ENCODE peak calls at places on chromosomes 16 and 17, in six cellular contexts. L is HCT116, Z is pancreas, R is prostate gland, P is PC-3, T is heart right ventricle. S is an unnamed sample. For H3K4me1 and H3K27me3, the result is how much of the 10 kb centered on the place peaks cover.

GRCh38 chr17:73168667-73169066 is 3.9 kb downstream of the SSTR2 start:
- DNase-seq in L (no peak), Z (no peak), R (no peak), P (no peak), T (no peak), S (no peak)

GRCh38 chr16:82088483-82088882 is 53.4 kb downstream of the HSD17B2 start:
- DNase-seq in L (no peak), Z (no peak), R (peak), P (no peak), T (no peak), S (no peak)

GRCh38 chr16:23420011-23420410 is 33.0 kb downstream of the COG7 start:
- DNase-seq in L (no peak), Z (no peak), R (no peak), P (no peak), T (no peak), S (no peak)

GRCh38 chr16:55825115-55825728 is 7.7 kb downstream of the CES1 start:
- DNase-seq in L (no peak), Z (no peak), R (no peak), P (no peak), T (no peak), S (no peak)

GRCh38 chr16:50360779-50361178 is 8.0 kb downstream of the BRD7 start:
- DNase-seq in L (no peak), Z (no peak), R (no peak), P (no peak), T (no peak), S (peak)

GRCh38 chr17:68318103-68318991 is 27.1 kb downstream of the ARSG start:
- DNase-seq in L (peak), Z (no peak), R (no peak), P (peak), T (no peak), S (no peak)

GRCh38 chr16:85641776-85642176 is 28.7 kb downstream of the GSE1 start:
- DNase-seq in L (no peak), Z (peak), R (peak), P (no peak), T (peak), S (peak)

GRCh38 chr17:32664936-32665583 is 178.3 kb downstream of the CDK5R1 start:
- DNase-seq in L (no peak), Z (no peak), R (no peak), P (no peak), T (no peak), S (no peak)

GRCh38 chr17:6502871-6503509 is 53.4 kb downstream of the PITPNM3 start:
- DNase-seq in L (no peak), Z (no peak), R (no peak), P (no peak), T (no peak), S (no peak)

GRCh38 chr17:16928406-16929280 is 43.3 kb downstream of the TNFRSF13B start:
- DNase-seq in L (no peak), Z (peak), R (no peak), P (no peak), T (no peak), S (no peak)

GRCh38 chr17:74383140-74383539 is 15.8 kb downstream of the GPR142 start:
- DNase-seq in L (no peak), Z (no peak), R (no peak), P (no peak), T (no peak), S (no peak)

GRCh38 chr16:2782583-2783351 is 4.6 kb downstream of the PRSS33 start:
- DNase-seq in L (no peak), Z (peak), R (no peak), P (no peak), T (no peak), S (no peak)

GRCh38 chr17:16273499-16273898 is 56.5 kb downstream of the PIGL start:
- DNase-seq in L (peak), Z (no peak), R (no peak), P (peak), T (no peak), S (peak)

GRCh38 chr16:1834096-1834495 is 7.1 kb downstream of the FAHD1 start:
- DNase-seq in L (no peak), Z (no peak), R (no peak), P (no peak), T (no peak), S (peak)

GRCh38 chr17:3768341-3768740 is 32.6 kb downstream of the ITGAE start:
- DNase-seq in L (no peak), Z (no peak), R (no peak), P (no peak), T (no peak), S (no peak)

GRCh38 chr16:83813818-83814653 is 6.3 kb downstream of the HSBP1 start:
- DNase-seq in L (no peak), Z (no peak), R (no peak), P (peak), T (peak), S (peak)

GRCh38 chr16:69105501-69106361 is at the start of gene HAS3:
- DNase-seq in L (peak), Z (peak), R (peak), P (peak), T (no peak), S (peak)

GRCh38 chr17:82973456-82974135 is 105.8 kb upstream of the METRNL start:
- DNase-seq in L (no peak), Z (no peak), R (no peak), P (no peak), T (no peak), S (no peak)

GRCh38 chr16:694863-695354 is 4.7 kb upstream of the WDR24 start:
- DNase-seq in L (no peak), Z (no peak), R (no peak), P (no peak), T (no peak), S (no peak)

GRCh38 chr16:66698046-66698445 is 1.5 kb upstream of the CMTM4 start:
- DNase-seq in L (no peak), Z (no peak), R (no peak), P (no peak), T (no peak), S (no peak)

GRCh38 chr16:75279277-75279676 is 27.9 kb upstream of the BCAR1 start:
- DNase-seq in L (no peak), Z (peak), R (no peak), P (peak), T (no peak), S (peak)

GRCh38 chr16:54673353-54673752 is 257.3 kb upstream of the IRX5 start:
- DNase-seq in L (no peak), Z (no peak), R (no peak), P (peak), T (no peak), S (no peak)

GRCh38 chr16:75309899-75310430 is 58.5 kb upstream of the BCAR1 start:
- DNase-seq in L (no peak), Z (no peak), R (no peak), P (no peak), T (no peak), S (no peak)

GRCh38 chr17:8164815-8165131 is 2.0 kb upstream of the VAMP2 start:
- DNase-seq in L (no peak), Z (no peak), R (no peak), P (no peak), T (no peak), S (no peak)

GRCh38 chr16:56332464-56333079 is 92.8 kb downstream of the AMFR start:
- DNase-seq in L (peak), Z (peak), R (no peak), P (peak), T (peak), S (no peak)

GRCh38 chr17:76527430-76528111 is 9.9 kb downstream of the CYGB start:
- DNase-seq in L (no peak), Z (no peak), R (no peak), P (peak), T (peak), S (peak)

GRCh38 chr17:76523084-76524037 is 14.1 kb downstream of the CYGB start:
- DNase-seq in L (peak), Z (peak), R (no peak), P (peak), T (peak), S (peak)

GRCh38 chr17:76528156-76528527 is 9.4 kb downstream of the CYGB start:
- DNase-seq in L (no peak), Z (no peak), R (no peak), P (peak), T (no peak), S (no peak)

GRCh38 chr17:76521262-76521661 is 16.2 kb downstream of the CYGB start:
- DNase-seq in L (no peak), Z (no peak), R (no peak), P (no peak), T (no peak), S (no peak)

GRCh38 chr17:76524598-76525512 is 12.7 kb downstream of the CYGB start:
- DNase-seq in L (no peak), Z (peak), R (no peak), P (peak), T (peak), S (no peak)
- H3K4me1 ChIP-seq in L (under half), Z (under half), R (under half), P (under half), T (under half), S (under half)

DNA sequence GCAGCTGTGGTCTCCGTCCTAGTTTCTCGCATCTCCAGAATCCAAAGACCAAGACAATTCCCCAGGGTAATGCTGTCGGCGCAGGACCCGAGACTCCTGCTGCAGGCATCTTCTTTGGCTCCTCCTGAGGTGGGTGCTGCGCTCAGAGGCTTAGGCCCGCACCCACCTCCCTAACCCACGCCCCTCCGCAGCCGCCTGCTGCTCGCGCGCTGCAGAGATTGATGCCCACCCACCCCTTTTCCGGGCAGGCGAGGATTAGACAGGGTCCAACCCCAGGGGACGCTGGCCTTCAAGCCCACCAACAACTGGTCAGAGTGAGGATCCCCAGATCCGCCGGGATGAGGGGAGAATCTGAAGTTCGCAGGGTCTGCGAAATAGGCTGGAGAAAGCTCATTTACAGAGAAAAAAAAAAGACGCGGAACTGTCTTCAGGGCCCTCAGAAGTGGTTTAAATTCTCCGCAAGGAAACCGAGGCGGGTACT is 27.9 kb downstream of the SLFN11 start:
- DNase-seq in L (no peak), Z (no peak), R (no peak), P (no peak), T (no peak), S (no peak)
- H3K27ac ChIP-seq in L (no peak), Z (no peak), R (no peak), P (no peak), T (peak), S (no peak)

GRCh38 chr17:70169707-70170597 is 620 bp downstream of the KCNJ2 start:
- DNase-seq in L (no peak), Z (no peak), R (no peak), P (no peak), T (no peak), S (peak)

GRCh38 chr17:70166571-70166970 is 2.8 kb upstream of the KCNJ2 start:
- DNase-seq in L (no peak), Z (no peak), R (no peak), P (no peak), T (no peak), S (no peak)

GRCh38 chr17:70171159-70171558 is 1.8 kb downstream of the KCNJ2 start:
- DNase-seq in L (no peak), Z (no peak), R (no peak), P (no peak), T (no peak), S (no peak)

GRCh38 chr17:70168044-70168978 is 1.0 kb upstream of the KCNJ2 start:
- DNase-seq in L (no peak), Z (peak), R (peak), P (peak), T (peak), S (peak)

GRCh38 chr17:70168979-70169706 is at the start of gene KCNJ2:
- DNase-seq in L (no peak), Z (peak), R (peak), P (peak), T (peak), S (peak)
- H3K27me3 ChIP-seq in L (under half), Z (under half), R (under half), P (under half), T (under half), S (under half)

DNA sequence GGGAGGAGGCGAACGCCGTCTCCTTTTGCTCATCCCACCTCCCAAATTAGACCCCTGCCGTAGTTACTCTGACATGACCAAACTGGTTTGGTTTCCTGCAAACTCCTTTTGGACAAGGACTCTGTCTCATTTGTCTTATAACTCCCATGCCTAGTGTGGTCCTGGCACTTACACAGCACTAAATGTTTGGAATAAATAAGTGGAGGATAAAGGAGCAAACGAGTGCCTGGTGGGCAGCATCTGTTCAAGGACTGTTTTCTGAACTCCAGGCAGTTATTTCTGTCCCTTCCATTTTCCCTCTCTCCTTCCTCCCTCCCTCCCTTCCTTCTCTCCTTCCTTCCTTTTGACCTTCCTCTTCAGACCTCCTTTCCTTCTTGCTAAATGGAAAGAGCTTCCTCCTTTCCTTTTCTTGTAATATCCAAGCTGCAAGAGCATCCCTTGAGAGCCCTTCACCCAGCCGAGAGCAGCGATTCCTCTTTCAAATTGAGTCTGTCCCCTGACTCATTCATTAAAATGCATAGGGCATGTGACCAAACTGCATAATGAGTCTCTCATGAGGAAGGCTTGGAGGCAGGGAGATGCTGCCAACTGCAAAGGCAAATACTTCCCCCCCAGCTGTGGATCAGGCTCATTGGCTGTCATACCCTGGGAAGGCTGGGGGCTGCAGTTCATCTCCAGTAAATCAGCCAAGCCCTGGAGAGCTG is 36.9 kb downstream of the CHD9 start:
- DNase-seq in L (no peak), Z (no peak), R (no peak), P (no peak), T (peak), S (no peak)
- H3K4me1 ChIP-seq in L (under half), Z (under half), R (under half), P (under half), T (half or more), S (under half)

GRCh38 chr17:35774499-35774898 is 13.8 kb downstream of the C17orf50 start:
- DNase-seq in L (no peak), Z (no peak), R (peak), P (peak), T (peak), S (no peak)
- H3K27ac ChIP-seq in L (no peak), Z (no peak), R (peak), P (no peak), T (peak), S (no peak)

GRCh38 chr17:5078106-5079028 is at the start of gene ZFP3:
- DNase-seq in L (no peak), Z (peak), R (peak), P (peak), T (peak), S (peak)
- H3K27me3 ChIP-seq in L (under half), Z (under half), R (under half), P (under half), T (under half), S (under half)

GRCh38 chr17:57998234-57998746 is 8.8 kb downstream of the SRSF1 start:
- DNase-seq in L (no peak), Z (no peak), R (no peak), P (no peak), T (no peak), S (no peak)
- H3K4me1 ChIP-seq in L (under half), Z (under half), R (under half), P (under half), T (under half), S (under half)

GRCh38 chr16:64718481-64718880 is 403.4 kb downstream of the CDH11 start:
- DNase-seq in L (no peak), Z (no peak), R (no peak), P (no peak), T (no peak), S (no peak)

GRCh38 chr16:64730261-64730660 is 391.6 kb downstream of the CDH11 start:
- DNase-seq in L (no peak), Z (no peak), R (no peak), P (peak), T (no peak), S (peak)

DNA sequence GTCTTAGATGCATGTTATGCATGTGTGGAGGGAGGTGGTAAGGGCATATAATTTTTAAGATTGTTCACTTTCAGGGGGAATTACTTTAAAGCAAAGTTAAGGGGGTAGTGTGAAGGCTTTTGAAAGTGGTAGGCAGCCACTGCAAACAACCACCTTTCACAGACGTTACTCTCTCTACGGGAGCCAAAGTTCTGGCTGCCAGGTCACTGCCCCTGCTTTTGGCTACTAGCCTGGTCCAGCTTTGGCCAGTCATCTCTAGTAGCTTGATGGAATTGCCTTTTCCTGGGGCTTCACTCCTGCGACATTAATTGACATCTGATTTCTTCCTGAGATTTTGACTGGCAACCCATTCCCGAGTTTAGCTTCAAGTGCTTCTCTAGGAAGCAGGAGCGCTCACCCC is 397.5 kb downstream of the CDH11 start:
- DNase-seq in L (no peak), Z (no peak), R (no peak), P (no peak), T (no peak), S (no peak)
- H3K27ac ChIP-seq in L (no peak), Z (no peak), R (no peak), P (no peak), T (no peak), S (no peak)

S was measured in foreskin keratinocyte.